ENCODE peak calls at places on chromosomes 2 and 18, in seven cellular contexts. V is pancreas, T is cardiac muscle cell, L is GM23248, M is suprapubic skin, U is transverse colon, H is HL-60. G is an unnamed sample.

GRCh38 chr2:20378891-20379519 is 28.4 kb upstream of the PUM2 start:
- DNase-seq in V (peak; percentile 82), T (peak; percentile 90), L (peak; percentile 94), M (peak; percentile 84), U (peak; percentile 83), H (no peak), G (peak; percentile 89)

GRCh38 chr18:12645751-12646203 is 12.1 kb downstream of the SPIRE1 start:
- DNase-seq in V (no peak), T (peak; percentile 17), L (peak; percentile 46), M (no peak), U (no peak), H (no peak), G (peak; percentile 26)

GRCh38 chr2:230908595-230909191 is 16.3 kb downstream of the GPR55 start:
- DNase-seq in V (peak; percentile 39), T (no peak), L (peak; percentile 94), M (peak; percentile 37), U (peak; percentile 53), H (peak; percentile 82), G (no peak)

GRCh38 chr18:35777042-35777441 is 195.4 kb upstream of the RMP24 start:
- DNase-seq in V (no peak), T (no peak), L (no peak), M (no peak), U (no peak), H (no peak), G (peak; percentile 31)

GRCh38 chr18:73691118-73691517 is 456.5 kb downstream of the FBXO15 start:
- DNase-seq in V (no peak), T (no peak), L (peak; percentile 81), M (no peak), U (no peak), H (no peak), G (no peak)

GRCh38 chr2:209642146-209642815 is 129.4 kb upstream of the UNC80 start:
- DNase-seq in V (no peak), T (no peak), L (peak; percentile 65), M (no peak), U (no peak), H (no peak), G (no peak)

GRCh38 chr2:38526195-38526594 is 76.5 kb downstream of the HNRNPLL start:
- DNase-seq in V (no peak), T (no peak), L (peak; percentile 39), M (no peak), U (no peak), H (no peak), G (no peak)

GRCh38 chr2:182618672-182619079 is 97.4 kb upstream of the DNAJC10 start:
- DNase-seq in V (no peak), T (no peak), L (peak; percentile 43), M (no peak), U (no peak), H (no peak), G (no peak)

GRCh38 chr18:3422905-3423304 is 27.1 kb upstream of the TGIF1 start:
- DNase-seq in V (no peak), T (no peak), L (no peak), M (no peak), U (no peak), H (no peak), G (no peak)

GRCh38 chr2:142782942-142783443 is 94.5 kb upstream of the KYNU start:
- DNase-seq in V (no peak), T (no peak), L (no peak), M (no peak), U (no peak), H (no peak), G (no peak)

GRCh38 chr18:51009071-51009470 is 20.9 kb upstream of the SMAD4 start:
- DNase-seq in V (no peak), T (peak; percentile 16), L (peak; percentile 35), M (no peak), U (no peak), H (peak; percentile 80), G (peak; percentile 36)

GRCh38 chr2:205934443-205934842 is 151.5 kb downstream of the INO80D start:
- DNase-seq in V (no peak), T (no peak), L (peak; percentile 30), M (no peak), U (no peak), H (no peak), G (no peak)

GRCh38 chr2:221203846-221204245 is 368.3 kb downstream of the EPHA4 start:
- DNase-seq in V (no peak), T (no peak), L (no peak), M (no peak), U (peak; percentile 20), H (no peak), G (no peak)

GRCh38 chr2:18987592-18988073 is 370.8 kb downstream of the OSR1 start:
- DNase-seq in V (peak; percentile 52), T (peak; percentile 14), L (peak; percentile 95), M (peak; percentile 71), U (peak; percentile 45), H (no peak), G (no peak)

GRCh38 chr2:3211971-3212362 is 165.7 kb downstream of the EIPR1 start:
- DNase-seq in V (no peak), T (no peak), L (no peak), M (no peak), U (no peak), H (no peak), G (no peak)

GRCh38 chr2:224930990-224931389 is 111.3 kb downstream of the DOCK10 start:
- DNase-seq in V (no peak), T (no peak), L (no peak), M (no peak), U (no peak), H (no peak), G (no peak)

GRCh38 chr2:23363831-23364230 is 21.1 kb upstream of the KLHL29 start:
- DNase-seq in V (no peak), T (no peak), L (peak; percentile 10), M (no peak), U (no peak), H (no peak), G (no peak)

DNA sequence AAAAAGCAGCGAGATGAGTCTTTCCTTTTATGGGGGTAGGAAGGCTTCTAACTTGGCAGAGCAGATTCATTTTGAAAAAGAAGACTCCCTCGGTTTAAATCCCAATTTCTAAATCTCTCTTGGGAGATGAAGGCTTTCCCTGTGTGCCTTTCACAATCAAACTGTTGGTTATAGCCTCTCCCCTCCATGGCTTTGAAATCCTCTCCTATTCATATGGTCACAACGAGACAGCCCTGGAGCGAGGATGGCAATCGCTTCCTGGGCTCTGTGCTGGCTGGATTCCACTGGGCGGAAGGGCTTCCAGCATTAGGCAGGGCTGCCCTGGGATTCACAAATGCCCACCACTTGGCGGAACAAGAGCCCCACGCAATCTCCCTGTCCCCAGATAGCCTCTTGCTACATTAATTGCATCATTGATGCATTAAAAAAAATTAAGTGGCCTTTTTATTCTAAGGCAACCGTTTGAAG is 1.6 kb downstream of the CAVIN2 start:
- DNase-seq in V (no peak), T (no peak), L (no peak), M (no peak), U (no peak), H (no peak), G (peak; percentile 68)
- H3K4me3 ChIP-seq in V (peak overlapping the region; percentile 30), T (no peak overlapping the region), L (peak overlapping the region; percentile 35), M (peak overlapping the region; percentile 48), U (peak overlapping the region; percentile 24), H (no peak overlapping the region), G (peak overlapping the region; percentile 15)

DNA sequence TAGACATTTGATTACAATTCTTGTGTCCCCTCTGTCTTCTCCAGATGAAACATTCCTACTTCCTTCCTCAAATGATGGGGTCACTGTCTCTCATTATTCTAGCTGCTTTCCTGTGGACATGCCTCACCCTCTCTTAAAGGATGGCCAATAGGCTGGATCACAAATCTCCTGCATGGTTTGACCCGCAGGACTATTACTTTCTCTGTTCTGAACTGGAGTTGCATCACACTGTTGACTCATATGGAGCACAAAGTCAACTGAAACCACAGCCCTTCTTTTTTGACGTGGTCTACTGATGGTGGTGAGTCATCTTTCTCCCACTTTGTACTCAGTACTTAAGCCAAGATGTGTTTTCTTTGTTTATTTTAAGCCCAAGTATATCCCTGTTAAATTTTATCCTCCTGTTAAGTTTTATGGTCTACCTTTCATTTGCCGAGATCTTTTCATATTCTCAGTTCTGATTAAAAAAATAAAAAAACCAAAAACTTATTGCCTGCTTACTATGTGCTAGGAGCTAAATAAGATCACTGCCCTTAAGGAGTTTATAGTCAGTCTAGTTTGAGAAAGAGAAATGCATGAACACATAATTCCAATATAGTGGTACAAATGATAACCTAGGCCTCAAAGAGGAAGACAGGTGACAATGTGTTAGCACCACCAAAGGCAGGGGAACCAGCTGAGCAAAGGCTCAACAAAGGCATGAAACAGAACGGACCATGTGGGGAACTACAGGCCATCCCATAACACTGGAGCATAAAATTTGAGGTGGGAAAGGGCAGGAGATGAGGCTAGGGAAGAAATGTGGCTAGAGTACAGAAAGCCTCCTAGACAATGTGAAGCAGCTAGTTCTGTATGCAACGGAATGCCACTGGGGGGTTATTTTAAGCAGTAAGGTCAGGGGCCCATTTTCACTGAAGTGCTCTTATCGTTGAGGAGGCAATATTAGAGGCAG is 67.6 kb upstream of the ZFP36L2 start:
- DNase-seq in V (no peak), T (peak; percentile 7), L (peak; percentile 99), M (no peak), U (no peak), H (peak; percentile 93), G (no peak)
- H3K27ac ChIP-seq in V (no peak overlapping the region), T (peak overlapping the region; percentile 54), L (peak overlapping the region; percentile 68), M (peak overlapping the region; percentile 77), U (peak overlapping the region; percentile 78), H (peak overlapping the region; percentile 40), G (no peak overlapping the region)

DNA sequence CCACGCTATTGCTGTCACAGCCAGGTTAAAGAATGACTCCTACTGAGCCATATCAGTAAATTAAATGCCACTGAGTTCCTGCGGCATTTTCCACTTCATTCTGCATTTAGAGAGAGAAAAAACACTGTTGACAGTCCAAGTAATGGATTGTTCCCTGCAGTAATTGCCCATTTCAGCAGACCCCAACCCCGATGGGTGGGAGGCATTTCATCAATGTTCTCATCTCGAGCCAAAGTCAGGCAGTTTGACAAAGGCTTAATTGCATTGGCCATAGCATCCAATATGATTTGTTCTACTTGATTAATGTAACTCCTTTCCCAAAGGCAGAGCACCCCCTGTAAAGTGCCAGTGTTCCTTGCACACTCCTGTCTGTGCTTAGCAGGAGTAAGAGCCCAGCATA is 174.5 kb downstream of the SEPTIN10 start:
- DNase-seq in V (no peak), T (no peak), L (no peak), M (no peak), U (no peak), H (no peak), G (no peak)
- H3K4me3 ChIP-seq in V (no peak overlapping the region), T (no peak overlapping the region), L (no peak overlapping the region), M (no peak overlapping the region), U (no peak overlapping the region), H (no peak overlapping the region), G (no peak overlapping the region)

DNA sequence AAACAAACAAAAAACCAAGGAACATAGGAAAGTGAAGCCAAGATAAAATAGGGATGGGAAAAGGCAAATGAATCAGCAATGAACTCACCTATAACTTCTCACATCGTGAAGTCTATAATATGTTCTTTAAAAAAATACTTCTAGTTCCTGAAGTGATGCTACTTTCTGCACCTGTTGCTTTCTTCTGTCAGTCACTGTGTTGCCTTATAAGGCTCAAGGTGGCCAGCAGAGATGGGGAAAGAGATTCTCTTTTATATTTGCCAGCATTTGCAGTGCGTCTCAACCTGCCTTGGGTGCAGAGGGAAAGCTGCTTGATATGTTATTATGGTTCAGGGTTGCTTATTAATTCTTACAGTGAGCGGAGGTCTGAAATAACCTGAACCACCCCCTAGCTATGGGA is 14.0 kb downstream of the QPCT start:
- DNase-seq in V (no peak), T (no peak), L (no peak), M (no peak), U (no peak), H (no peak), G (no peak)
- H3K27ac ChIP-seq in V (no peak overlapping the region), T (no peak overlapping the region), L (no peak overlapping the region), M (peak overlapping the region; percentile 2), U (no peak overlapping the region), H (no peak overlapping the region), G (no peak overlapping the region)